ENCODE peak calls at places on chromosome 13, in eight cellular contexts. One of them, this sample, is unnamed.
A peak's percentile ranks its signal among the peaks of the same experiment; 100 is the strongest.

GRCh38 chr13:76350399-76350798 is 535.8 kb downstream of the KCTD12 start:
- DNase-seq in AG04450: no peak
- DNase-seq in heart right ventricle: no peak
- DNase-seq in NCI-H2081: no peak
- DNase-seq in AG08396: no peak
- DNase-seq in effector memory CD4-positive, alpha-beta T cell: no peak
- DNase-seq in CD4-positive, alpha-beta memory T cell: no peak
- DNase-seq in activated gamma-delta T cell: no peak
- DNase-seq in this sample: no peak

GRCh38 chr13:100464006-100464405 is 124.6 kb downstream of the GGACT start:
- DNase-seq in AG04450: no peak
- DNase-seq in heart right ventricle: no peak
- DNase-seq in NCI-H2081: peak; percentile 36
- DNase-seq in AG08396: no peak
- DNase-seq in effector memory CD4-positive, alpha-beta T cell: no peak
- DNase-seq in CD4-positive, alpha-beta memory T cell: no peak
- DNase-seq in activated gamma-delta T cell: no peak
- DNase-seq in this sample: no peak

GRCh38 chr13:34076943-34077703 is 259.2 kb downstream of the RFC3 start:
- DNase-seq in AG04450: no peak
- DNase-seq in heart right ventricle: no peak
- DNase-seq in NCI-H2081: peak; percentile 1
- DNase-seq in AG08396: peak; percentile 11
- DNase-seq in effector memory CD4-positive, alpha-beta T cell: no peak
- DNase-seq in CD4-positive, alpha-beta memory T cell: no peak
- DNase-seq in activated gamma-delta T cell: no peak
- DNase-seq in this sample: no peak

GRCh38 chr13:83221813-83222241 is 660.4 kb downstream of the SLITRK1 start:
- DNase-seq in AG04450: peak; percentile 18
- DNase-seq in heart right ventricle: no peak
- DNase-seq in NCI-H2081: no peak
- DNase-seq in AG08396: peak; percentile 3
- DNase-seq in effector memory CD4-positive, alpha-beta T cell: no peak
- DNase-seq in CD4-positive, alpha-beta memory T cell: no peak
- DNase-seq in activated gamma-delta T cell: no peak
- DNase-seq in this sample: no peak

GRCh38 chr13:74218291-74218690 is 84.1 kb upstream of the KLF12 start:
- DNase-seq in AG04450: no peak
- DNase-seq in heart right ventricle: no peak
- DNase-seq in NCI-H2081: no peak
- DNase-seq in AG08396: no peak
- DNase-seq in effector memory CD4-positive, alpha-beta T cell: no peak
- DNase-seq in CD4-positive, alpha-beta memory T cell: no peak
- DNase-seq in activated gamma-delta T cell: no peak
- DNase-seq in this sample: no peak

GRCh38 chr13:43159007-43159406 is 135.6 kb downstream of the DNAJC15 start:
- DNase-seq in AG04450: peak; percentile 3
- DNase-seq in heart right ventricle: no peak
- DNase-seq in NCI-H2081: no peak
- DNase-seq in AG08396: no peak
- DNase-seq in effector memory CD4-positive, alpha-beta T cell: no peak
- DNase-seq in CD4-positive, alpha-beta memory T cell: no peak
- DNase-seq in activated gamma-delta T cell: no peak
- DNase-seq in this sample: no peak

GRCh38 chr13:67299072-67299635 is 69.0 kb upstream of the PCDH9 start:
- DNase-seq in AG04450: peak; percentile 38
- DNase-seq in heart right ventricle: no peak
- DNase-seq in NCI-H2081: no peak
- DNase-seq in AG08396: peak; percentile 20
- DNase-seq in effector memory CD4-positive, alpha-beta T cell: no peak
- DNase-seq in CD4-positive, alpha-beta memory T cell: no peak
- DNase-seq in activated gamma-delta T cell: no peak
- DNase-seq in this sample: no peak

GRCh38 chr13:24505256-24505655 is 7.3 kb downstream of the PARP4 start:
- DNase-seq in AG04450: no peak
- DNase-seq in heart right ventricle: no peak
- DNase-seq in NCI-H2081: no peak
- DNase-seq in AG08396: no peak
- DNase-seq in effector memory CD4-positive, alpha-beta T cell: no peak
- DNase-seq in CD4-positive, alpha-beta memory T cell: no peak
- DNase-seq in activated gamma-delta T cell: no peak
- DNase-seq in this sample: no peak

GRCh38 chr13:39049274-39049673 is 11.0 kb downstream of the NHLRC3 start:
- DNase-seq in AG04450: no peak
- DNase-seq in heart right ventricle: no peak
- DNase-seq in NCI-H2081: no peak
- DNase-seq in AG08396: no peak
- DNase-seq in effector memory CD4-positive, alpha-beta T cell: no peak
- DNase-seq in CD4-positive, alpha-beta memory T cell: no peak
- DNase-seq in activated gamma-delta T cell: no peak
- DNase-seq in this sample: no peak

GRCh38 chr13:76992548-76993001 is 694 bp downstream of the CLN5 start:
- DNase-seq in AG04450: no peak
- DNase-seq in heart right ventricle: no peak
- DNase-seq in NCI-H2081: no peak
- DNase-seq in AG08396: peak; percentile 25
- DNase-seq in effector memory CD4-positive, alpha-beta T cell: no peak
- DNase-seq in CD4-positive, alpha-beta memory T cell: no peak
- DNase-seq in activated gamma-delta T cell: no peak
- DNase-seq in this sample: peak; percentile 60

GRCh38 chr13:81916471-81916870 is 1575.5 kb upstream of the SPRY2 start:
- DNase-seq in AG04450: no peak
- DNase-seq in heart right ventricle: no peak
- DNase-seq in NCI-H2081: no peak
- DNase-seq in AG08396: no peak
- DNase-seq in effector memory CD4-positive, alpha-beta T cell: no peak
- DNase-seq in CD4-positive, alpha-beta memory T cell: no peak
- DNase-seq in activated gamma-delta T cell: no peak
- DNase-seq in this sample: no peak

GRCh38 chr13:77696006-77696862 is 1.3 kb upstream of the SLAIN1 start:
- DNase-seq in AG04450: no peak
- DNase-seq in heart right ventricle: no peak
- DNase-seq in NCI-H2081: peak; percentile 1
- DNase-seq in AG08396: no peak
- DNase-seq in effector memory CD4-positive, alpha-beta T cell: peak; percentile 4
- DNase-seq in CD4-positive, alpha-beta memory T cell: peak; percentile 63
- DNase-seq in activated gamma-delta T cell: no peak
- DNase-seq in this sample: no peak

This sample was measured in ureter.